ENCODE peak calls at places on chromosomes 5 and 9, in four cellular contexts. Q, X, J and I are unnamed samples.

GRCh38 chr5:15440434-15440833 is 59.5 kb upstream of the FBXL7 start:
- DNase-seq in Q (no peak), X (no peak), J (no peak), I (no peak)

GRCh38 chr9:89037325-89037724 is 46.1 kb downstream of the S1PR3 start:
- DNase-seq in Q (no peak), X (no peak), J (no peak), I (no peak)

GRCh38 chr9:74528207-74528606 is 31.1 kb downstream of the RORB start:
- DNase-seq in Q (no peak), X (no peak), J (no peak), I (no peak)

GRCh38 chr9:122445155-122445749 is 32.5 kb downstream of the OR1J1 start:
- DNase-seq in Q (no peak), X (no peak), J (no peak), I (peak; percentile 97)

GRCh38 chr5:135392256-135392655 is 6.8 kb downstream of the MACROH2A1 start:
- DNase-seq in Q (no peak), X (no peak), J (no peak), I (peak; percentile 91)

GRCh38 chr9:32884482-32884881 is 101.1 kb downstream of the TMEM215 start:
- DNase-seq in Q (no peak), X (no peak), J (no peak), I (no peak)

GRCh38 chr5:2487152-2487763 is 264.2 kb downstream of the IRX2 start:
- DNase-seq in Q (no peak), X (no peak), J (no peak), I (no peak)

GRCh38 chr5:34626751-34627150 is 29.4 kb upstream of the RAI14 start:
- DNase-seq in Q (no peak), X (no peak), J (no peak), I (no peak)

GRCh38 chr9:97811534-97812246 is 41.3 kb upstream of the FOXE1 start:
- DNase-seq in Q (no peak), X (no peak), J (no peak), I (peak; percentile 55)

GRCh38 chr5:64818245-64818644 is 49.5 kb downstream of the CWC27 start:
- DNase-seq in Q (no peak), X (no peak), J (no peak), I (no peak)

GRCh38 chr5:52809884-52810283 is 22.2 kb downstream of the ITGA1 start:
- DNase-seq in Q (no peak), X (no peak), J (no peak), I (peak; percentile 76)

GRCh38 chr9:89606049-89606481 is 1.3 kb downstream of the GADD45G start:
- DNase-seq in Q (peak; percentile 34), X (peak; percentile 65), J (peak; percentile 68), I (peak; percentile 93)

GRCh38 chr5:94901071-94901979 is 282.9 kb downstream of the SLF1 start:
- DNase-seq in Q (no peak), X (no peak), J (no peak), I (peak; percentile 72)

GRCh38 chr5:124059200-124059599 is 547.2 kb downstream of the CSNK1G3 start:
- DNase-seq in Q (no peak), X (no peak), J (no peak), I (peak; percentile 43)

GRCh38 chr9:129341991-129342348 is 163.9 kb upstream of the IER5L start:
- DNase-seq in Q (no peak), X (no peak), J (no peak), I (no peak)

GRCh38 chr9:129343119-129343696 is 165.1 kb upstream of the IER5L start:
- DNase-seq in Q (no peak), X (no peak), J (no peak), I (no peak)

GRCh38 chr9:129342591-129342990 is 164.5 kb upstream of the IER5L start:
- DNase-seq in Q (no peak), X (no peak), J (no peak), I (no peak)

GRCh38 chr9:129344623-129345495 is 166.8 kb upstream of the IER5L start:
- DNase-seq in Q (no peak), X (no peak), J (no peak), I (no peak)

DNA sequence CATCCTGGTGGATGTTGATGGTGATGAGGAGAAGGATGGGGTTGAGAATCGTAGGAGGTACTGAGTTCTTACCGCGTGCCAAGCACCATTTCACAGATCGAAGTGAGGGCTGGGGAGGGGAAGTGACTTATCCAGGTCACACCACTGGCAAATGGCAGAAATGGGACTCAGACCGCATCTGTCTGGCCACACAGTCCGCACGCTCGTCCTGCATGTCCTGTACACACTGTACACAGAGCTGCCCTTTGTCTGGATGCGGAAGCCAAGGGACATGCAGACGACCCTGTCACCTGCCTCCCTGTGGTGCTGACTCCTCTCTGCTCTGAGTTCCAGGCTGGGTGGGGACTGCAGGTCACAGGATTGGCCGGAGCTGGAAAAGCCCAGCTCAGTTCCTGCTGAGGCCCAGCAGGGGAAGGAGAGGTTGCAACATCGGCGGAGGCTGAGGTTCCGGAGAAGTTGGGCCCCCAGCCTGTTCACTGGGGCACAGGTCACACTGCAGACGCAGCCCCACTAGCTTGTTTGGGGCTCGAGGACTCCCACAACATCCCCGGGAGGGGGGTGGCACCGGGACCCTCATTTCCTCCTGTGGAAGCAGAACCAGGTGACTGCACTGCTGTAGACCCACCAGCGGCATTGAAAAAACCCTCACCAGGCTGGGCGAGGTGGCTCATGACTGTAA is 165.8 kb upstream of the IER5L start:
- DNase-seq in Q (no peak), X (no peak), J (no peak), I (no peak)
- H3K27ac ChIP-seq in Q (no peak overlapping the region), X (no peak overlapping the region), J (no peak overlapping the region), I (no peak overlapping the region)

DNA sequence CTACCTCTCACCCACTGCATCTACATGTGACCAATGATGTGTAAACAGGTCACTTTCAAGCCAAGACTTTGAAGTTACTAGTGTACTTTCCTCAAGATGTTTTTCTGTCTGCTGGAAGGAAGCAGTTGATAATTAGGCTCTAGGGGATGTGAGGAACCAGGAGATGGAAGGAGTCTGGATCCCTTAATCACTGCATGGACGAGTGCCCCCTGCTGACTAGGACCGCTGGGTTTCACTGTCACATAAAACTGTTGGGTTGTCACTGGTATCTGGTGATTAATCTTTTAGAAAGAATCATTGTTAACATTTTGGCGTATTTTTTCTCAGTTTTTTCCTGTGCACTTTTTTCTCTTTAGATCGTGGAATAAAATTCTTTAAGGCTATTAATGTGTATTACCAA is 79.5 kb downstream of the SREK1 start:
- DNase-seq in Q (no peak), X (no peak), J (no peak), I (peak; percentile 22)
- H3K27ac ChIP-seq in Q (no peak overlapping the region), X (no peak overlapping the region), J (no peak overlapping the region), I (no peak overlapping the region)

GRCh38 chr9:111412280-111412679 is 71.9 kb downstream of the ECPAS start:
- DNase-seq in Q (no peak), X (no peak), J (no peak), I (peak; percentile 6)
- H3K27ac ChIP-seq in Q (no peak overlapping the region), X (no peak overlapping the region), J (no peak overlapping the region), I (no peak overlapping the region)

GRCh38 chr5:60504342-60504741 is 195.6 kb downstream of the DEPDC1B start:
- DNase-seq in Q (no peak), X (no peak), J (no peak), I (no peak)

GRCh38 chr5:60505796-60506195 is 194.2 kb downstream of the DEPDC1B start:
- DNase-seq in Q (no peak), X (no peak), J (no peak), I (no peak)

GRCh38 chr5:60505373-60505772 is 194.6 kb downstream of the DEPDC1B start:
- DNase-seq in Q (no peak), X (no peak), J (no peak), I (no peak)

GRCh38 chr5:60507687-60508086 is 192.3 kb downstream of the DEPDC1B start:
- DNase-seq in Q (no peak), X (no peak), J (no peak), I (no peak)

DNA sequence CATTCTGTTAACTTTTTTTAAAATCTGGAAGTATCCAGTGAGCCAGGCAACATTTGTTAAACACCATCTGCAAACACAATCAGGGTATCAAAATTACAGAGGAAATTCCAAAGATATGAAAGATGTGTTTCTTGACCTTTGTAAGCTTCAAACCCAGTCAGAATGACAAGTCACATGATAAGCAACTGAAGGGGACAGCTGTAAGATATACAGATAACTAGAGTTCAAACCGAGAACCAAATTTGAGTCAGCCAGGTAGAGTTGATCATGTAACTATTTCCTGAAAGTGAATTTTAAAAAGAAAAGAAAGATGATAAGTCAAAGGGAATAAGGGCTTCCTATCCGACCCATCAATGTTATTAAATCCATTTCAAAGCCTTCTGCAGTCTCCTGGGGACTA is 196.2 kb downstream of the DEPDC1B start:
- DNase-seq in Q (no peak), X (no peak), J (no peak), I (no peak)
- H3K27ac ChIP-seq in Q (no peak overlapping the region), X (no peak overlapping the region), J (no peak overlapping the region), I (no peak overlapping the region)

GRCh38 chr5:73729329-73729728 is 103.3 kb downstream of the ARHGEF28 start:
- DNase-seq in Q (no peak), X (no peak), J (no peak), I (no peak)

GRCh38 chr5:73727470-73727869 is 101.5 kb downstream of the ARHGEF28 start:
- DNase-seq in Q (no peak), X (no peak), J (no peak), I (no peak)

GRCh38 chr5:73726071-73726470 is 100.1 kb downstream of the ARHGEF28 start:
- DNase-seq in Q (no peak), X (no peak), J (no peak), I (no peak)

GRCh38 chr5:73726606-73727231 is 100.7 kb downstream of the ARHGEF28 start:
- DNase-seq in Q (no peak), X (no peak), J (no peak), I (no peak)

GRCh38 chr5:73728493-73729273 is 102.7 kb downstream of the ARHGEF28 start:
- DNase-seq in Q (no peak), X (no peak), J (no peak), I (no peak)
- H3K27ac ChIP-seq in Q (no peak overlapping the region), X (no peak overlapping the region), J (no peak overlapping the region), I (no peak overlapping the region)